ENCODE peak calls at places on chromosomes 3 and 15, in four cellular contexts. One of them, this sample, is unnamed.

GRCh38 chr3:123423026-123423425 is 25.9 kb downstream of the ADCY5 start:
- DNase-seq in cardiac muscle cell: no peak
- DNase-seq in kidney: peak
- DNase-seq in endodermal cell: no peak
- DNase-seq in this sample: no peak

GRCh38 chr15:68379759-68380290 is 52.1 kb downstream of the ITGA11 start:
- DNase-seq in cardiac muscle cell: peak
- DNase-seq in endodermal cell: no peak
- DNase-seq in kidney: no peak
- DNase-seq in this sample: peak

GRCh38 chr15:92149469-92149868 is 244.2 kb upstream of the ST8SIA2 start:
- DNase-seq in endodermal cell: no peak
- DNase-seq in kidney: no peak
- DNase-seq in cardiac muscle cell: no peak
- DNase-seq in this sample: no peak

GRCh38 chr3:14876942-14877341 is 58.2 kb downstream of the FGD5 start:
- DNase-seq in cardiac muscle cell: peak
- DNase-seq in endodermal cell: peak
- DNase-seq in kidney: peak
- DNase-seq in this sample: peak

GRCh38 chr15:70387993-70388392 is 290.3 kb upstream of the TLE3 start:
- DNase-seq in cardiac muscle cell: no peak
- DNase-seq in endodermal cell: no peak
- DNase-seq in kidney: no peak
- DNase-seq in this sample: no peak

GRCh38 chr3:195906865-195907729 is 1.3 kb downstream of the TNK2 start:
- DNase-seq in endodermal cell: peak
- DNase-seq in cardiac muscle cell: no peak
- DNase-seq in kidney: peak
- DNase-seq in this sample: no peak

GRCh38 chr15:36053746-36054145 is 507.8 kb upstream of the DPH6 start:
- DNase-seq in endodermal cell: no peak
- DNase-seq in cardiac muscle cell: no peak
- DNase-seq in kidney: no peak
- DNase-seq in this sample: no peak

GRCh38 chr3:152477422-152477821 is 208.7 kb downstream of the MBNL1 start:
- DNase-seq in cardiac muscle cell: peak
- DNase-seq in endodermal cell: no peak
- DNase-seq in kidney: no peak
- DNase-seq in this sample: no peak

GRCh38 chr3:9552252-9552999 is 1.2 kb downstream of the LHFPL4 start:
- DNase-seq in endodermal cell: peak
- DNase-seq in kidney: peak
- DNase-seq in cardiac muscle cell: peak
- DNase-seq in this sample: peak

GRCh38 chr3:114504941-114505632 is 211.3 kb downstream of the TIGIT start:
- DNase-seq in endodermal cell: no peak
- DNase-seq in cardiac muscle cell: no peak
- DNase-seq in kidney: no peak
- DNase-seq in this sample: no peak

GRCh38 chr15:86555939-86556725 is 476.5 kb downstream of the AGBL1 start:
- DNase-seq in kidney: no peak
- DNase-seq in endodermal cell: no peak
- DNase-seq in cardiac muscle cell: no peak
- DNase-seq in this sample: no peak

GRCh38 chr15:44545934-44546802 is 9.2 kb downstream of the EIF3J start:
- DNase-seq in cardiac muscle cell: no peak
- DNase-seq in endodermal cell: no peak
- DNase-seq in kidney: no peak
- DNase-seq in this sample: no peak

GRCh38 chr15:48331796-48332641 is 790 bp downstream of the DUT start:
- DNase-seq in cardiac muscle cell: no peak
- DNase-seq in endodermal cell: peak
- DNase-seq in kidney: peak
- DNase-seq in this sample: peak

GRCh38 chr15:64093627-64094417 is at the start of gene CIAO2A:
- DNase-seq in endodermal cell: peak
- DNase-seq in kidney: peak
- DNase-seq in cardiac muscle cell: peak
- DNase-seq in this sample: peak

GRCh38 chr15:64095431-64095794 is 369 bp upstream of the SNX1 start:
- DNase-seq in endodermal cell: no peak
- DNase-seq in cardiac muscle cell: no peak
- DNase-seq in kidney: no peak
- DNase-seq in this sample: no peak

GRCh38 chr15:64099379-64099778 is 3.6 kb downstream of the SNX1 start:
- DNase-seq in kidney: no peak
- DNase-seq in endodermal cell: no peak
- DNase-seq in cardiac muscle cell: no peak
- DNase-seq in this sample: no peak

GRCh38 chr15:64095795-64096485 is at the start of gene SNX1:
- DNase-seq in cardiac muscle cell: peak
- DNase-seq in kidney: peak
- DNase-seq in endodermal cell: peak
- DNase-seq in this sample: peak

DNA sequence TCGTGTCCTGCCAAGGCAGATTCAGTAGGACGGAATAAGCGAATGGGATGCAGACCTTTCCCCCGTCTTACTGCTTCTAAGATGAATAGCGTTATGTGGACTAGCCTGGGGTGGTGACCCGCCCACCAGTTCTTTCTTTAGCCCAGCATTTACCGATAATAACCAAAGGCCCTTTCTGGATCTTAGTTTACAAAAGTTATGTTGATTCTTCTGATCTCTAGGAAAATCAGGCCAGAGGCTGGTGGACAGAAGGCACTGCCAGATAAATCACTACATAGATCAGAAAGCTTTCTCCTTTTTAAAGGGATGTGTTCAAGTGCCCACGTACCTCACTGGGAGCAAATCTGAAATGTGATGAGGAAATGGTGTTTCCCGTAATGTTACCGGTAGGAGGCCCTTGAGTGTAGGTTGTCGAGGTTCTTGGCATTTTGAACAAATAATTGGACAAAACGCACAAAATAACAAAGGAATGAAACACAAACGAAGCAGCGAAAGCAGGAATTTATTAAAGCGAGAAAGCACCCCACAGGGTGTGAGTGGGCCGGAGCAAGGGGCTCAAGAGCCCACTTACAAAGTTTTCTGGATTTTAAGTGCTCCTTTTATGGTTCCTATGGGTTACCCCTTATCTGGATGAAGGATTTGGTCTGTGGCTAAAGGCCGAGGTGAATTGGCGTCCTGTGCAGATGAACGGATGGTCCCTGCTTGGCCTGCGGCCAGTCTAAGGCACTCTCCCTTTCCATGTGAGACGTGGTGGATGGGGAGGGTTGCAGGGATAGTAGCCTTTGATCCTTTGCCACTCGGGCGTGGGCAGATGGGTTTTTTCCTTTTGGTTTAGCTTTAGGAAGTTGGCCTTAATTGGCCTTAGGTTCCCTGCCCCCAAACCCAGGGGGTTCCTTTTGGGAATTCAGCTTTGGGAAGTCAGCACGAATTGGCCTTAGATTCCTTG is 977 bp downstream of the SNX1 start:
- DNase-seq in endodermal cell: peak
- DNase-seq in cardiac muscle cell: peak
- DNase-seq in kidney: no peak
- DNase-seq in this sample: no peak
- TF ChIP-seq CTCF in endodermal cell: no peak
- TF ChIP-seq CTCF in cardiac muscle cell: peak
- TF ChIP-seq CTCF in kidney: no peak
- TF ChIP-seq CTCF in this sample: no peak

GRCh38 chr3:22371036-22371435 is 620.0 kb upstream of the ZNF385D start:
- DNase-seq in cardiac muscle cell: no peak
- DNase-seq in kidney: no peak
- DNase-seq in endodermal cell: no peak
- DNase-seq in this sample: no peak

GRCh38 chr3:22373827-22374226 is 622.8 kb upstream of the ZNF385D start:
- DNase-seq in endodermal cell: no peak
- DNase-seq in cardiac muscle cell: no peak
- DNase-seq in kidney: no peak
- DNase-seq in this sample: no peak

GRCh38 chr3:22372292-22372949 is 621.4 kb upstream of the ZNF385D start:
- DNase-seq in kidney: peak
- DNase-seq in endodermal cell: peak
- DNase-seq in cardiac muscle cell: peak
- DNase-seq in this sample: no peak

GRCh38 chr3:22373182-22373581 is 622.2 kb upstream of the ZNF385D start:
- DNase-seq in kidney: no peak
- DNase-seq in endodermal cell: no peak
- DNase-seq in cardiac muscle cell: no peak
- DNase-seq in this sample: no peak

DNA sequence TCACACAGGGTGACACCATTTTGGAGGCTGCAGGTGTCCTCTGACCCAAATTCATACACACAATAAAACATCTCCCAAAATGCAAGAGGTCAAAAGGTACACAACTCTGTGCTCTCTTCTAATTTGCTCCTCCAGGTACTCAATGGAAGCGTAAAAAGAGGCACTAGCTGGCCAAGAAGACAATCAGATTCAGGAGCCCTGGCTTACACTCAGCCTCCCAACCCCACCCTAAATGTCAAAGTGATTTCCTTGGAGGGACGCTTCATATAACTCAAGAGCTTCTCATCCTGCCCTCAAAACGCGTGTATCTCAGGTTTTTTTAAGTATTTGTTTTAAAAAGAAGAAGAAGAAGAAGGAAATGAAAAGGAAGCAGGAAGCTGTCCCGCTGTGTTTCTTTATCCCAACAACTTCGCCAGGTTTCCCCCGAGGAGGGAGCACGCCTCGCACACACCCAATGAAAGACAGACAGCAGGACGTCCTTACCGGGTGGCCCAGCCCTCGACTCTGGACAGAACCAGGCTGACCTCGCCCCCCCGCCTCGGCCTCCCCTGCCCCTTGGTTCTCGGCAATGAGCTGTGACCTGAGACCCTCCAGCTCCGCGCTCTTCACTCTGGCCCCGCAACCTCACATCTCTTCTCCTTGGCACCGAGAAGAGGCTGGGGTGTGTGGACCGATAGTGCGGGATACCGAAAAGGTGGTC is 620.7 kb upstream of the ZNF385D start:
- DNase-seq in endodermal cell: peak
- DNase-seq in kidney: peak
- DNase-seq in cardiac muscle cell: no peak
- DNase-seq in this sample: no peak
- H3K4me3 ChIP-seq in endodermal cell: peak
- H3K4me3 ChIP-seq in kidney: no peak
- H3K4me3 ChIP-seq in cardiac muscle cell: peak
- H3K4me3 ChIP-seq in this sample: peak

GRCh38 chr3:25648925-25649828 is 15.5 kb downstream of the TOP2B start:
- DNase-seq in cardiac muscle cell: no peak
- DNase-seq in kidney: no peak
- DNase-seq in endodermal cell: no peak
- DNase-seq in this sample: no peak

GRCh38 chr3:25653322-25653721 is 11.4 kb downstream of the TOP2B start:
- DNase-seq in endodermal cell: no peak
- DNase-seq in kidney: no peak
- DNase-seq in cardiac muscle cell: no peak
- DNase-seq in this sample: no peak

GRCh38 chr3:25652921-25653320 is 11.8 kb downstream of the TOP2B start:
- DNase-seq in kidney: no peak
- DNase-seq in cardiac muscle cell: no peak
- DNase-seq in endodermal cell: no peak
- DNase-seq in this sample: no peak

GRCh38 chr3:25648107-25648535 is 16.6 kb downstream of the TOP2B start:
- DNase-seq in kidney: no peak
- DNase-seq in cardiac muscle cell: peak
- DNase-seq in endodermal cell: peak
- DNase-seq in this sample: no peak
- H3K27ac ChIP-seq in kidney: no peak
- H3K27ac ChIP-seq in cardiac muscle cell: peak
- H3K27ac ChIP-seq in endodermal cell: peak
- H3K27ac ChIP-seq in this sample: no peak

GRCh38 chr15:98800437-98801233 is 152.3 kb downstream of the IGF1R start:
- DNase-seq in kidney: peak
- DNase-seq in endodermal cell: peak
- DNase-seq in cardiac muscle cell: peak
- DNase-seq in this sample: peak
- TF ChIP-seq CTCF in kidney: no peak
- TF ChIP-seq CTCF in endodermal cell: no peak
- TF ChIP-seq CTCF in cardiac muscle cell: no peak
- TF ChIP-seq CTCF in this sample: no peak

GRCh38 chr3:156952011-156952410 is 125.9 kb downstream of the LEKR1 start:
- DNase-seq in cardiac muscle cell: no peak
- DNase-seq in kidney: no peak
- DNase-seq in endodermal cell: no peak
- DNase-seq in this sample: no peak

DNA sequence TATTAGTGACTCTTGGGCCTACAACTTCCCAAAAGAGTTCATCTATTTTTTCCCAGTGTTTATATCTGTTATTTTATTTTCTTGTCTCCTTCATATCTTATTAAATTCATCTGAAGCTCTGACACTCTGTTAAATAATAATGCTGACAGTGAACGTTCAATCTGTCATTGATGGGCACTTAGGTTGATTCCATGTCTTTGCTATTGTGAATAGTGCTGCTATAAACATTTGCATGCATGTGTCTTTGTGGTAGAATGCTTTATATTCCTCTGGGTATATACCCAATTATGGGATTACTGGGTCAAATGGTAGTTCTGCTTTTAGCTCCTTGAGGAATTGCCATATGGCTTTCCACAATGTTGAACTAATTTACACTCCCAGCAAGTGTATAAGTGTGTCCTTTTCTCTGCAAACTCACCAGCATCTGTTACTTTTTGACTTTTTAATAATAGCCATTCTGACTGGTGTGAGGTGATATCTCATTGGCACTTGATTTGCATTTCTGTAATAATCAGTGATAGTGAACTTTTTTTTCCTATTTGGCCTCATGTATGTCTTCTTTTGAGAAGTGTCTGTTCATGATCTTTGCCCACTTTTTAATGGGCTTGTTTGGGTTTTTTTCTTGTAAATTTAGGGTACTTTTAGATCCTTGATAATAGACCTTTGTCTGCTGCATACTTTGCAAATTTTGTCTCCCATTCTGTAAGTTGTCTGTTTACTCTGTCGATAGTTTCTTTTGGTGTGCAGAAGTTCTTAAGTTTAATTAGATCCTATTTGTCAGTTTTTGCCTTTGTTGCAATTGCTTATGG is 122.5 kb downstream of the LEKR1 start:
- DNase-seq in endodermal cell: no peak
- DNase-seq in kidney: no peak
- DNase-seq in cardiac muscle cell: no peak
- DNase-seq in this sample: no peak
- H3K4me3 ChIP-seq in endodermal cell: no peak
- H3K4me3 ChIP-seq in kidney: no peak
- H3K4me3 ChIP-seq in cardiac muscle cell: no peak
- H3K4me3 ChIP-seq in this sample: no peak